ENCODE peak calls at places on chromosomes 12 and 14, in five cellular contexts. D, B, V, O and P are unnamed samples.

GRCh38 chr12:50039151-50039835 is 14.0 kb upstream of the RACGAP1 start:
- DNase-seq in D (peak; percentile 94), B (peak; percentile 71), V (peak; percentile 69), O (no peak), P (peak; percentile 96)

GRCh38 chr14:104184911-104185499 is 46.6 kb downstream of the KIF26A start:
- DNase-seq in D (no peak), B (no peak), V (no peak), O (no peak), P (no peak)

GRCh38 chr12:6062427-6063378 is 61.8 kb downstream of the VWF start:
- DNase-seq in D (peak; percentile 43), B (no peak), V (peak; percentile 24), O (no peak), P (peak; percentile 73)

GRCh38 chr12:52415870-52416750 is 10.0 kb upstream of the KRT82 start:
- DNase-seq in D (no peak), B (no peak), V (no peak), O (no peak), P (no peak)

GRCh38 chr12:67705394-67706370 is 57.1 kb downstream of the DYRK2 start:
- DNase-seq in D (no peak), B (no peak), V (no peak), O (no peak), P (no peak)

GRCh38 chr12:55926738-55927587 is 731 bp downstream of the PYM1 start:
- DNase-seq in D (peak; percentile 97), B (peak; percentile 89), V (peak; percentile 90), O (peak; percentile 81), P (peak; percentile 96)

GRCh38 chr14:104341532-104342434 is 203.4 kb downstream of the KIF26A start:
- DNase-seq in D (peak; percentile 57), B (peak; percentile 88), V (peak; percentile 64), O (no peak), P (peak; percentile 95)

GRCh38 chr14:59454131-59454530 is 11.0 kb downstream of the GPR135 start:
- DNase-seq in D (no peak), B (no peak), V (no peak), O (no peak), P (no peak)

GRCh38 chr12:132525833-132526455 is 36.0 kb downstream of the FBRSL1 start:
- DNase-seq in D (no peak), B (no peak), V (no peak), O (no peak), P (peak; percentile 64)

GRCh38 chr12:88538250-88538649 is 42.0 kb downstream of the KITLG start:
- DNase-seq in D (no peak), B (no peak), V (no peak), O (no peak), P (no peak)

GRCh38 chr14:99570542-99571302 is 33.3 kb downstream of the CCDC85C start:
- DNase-seq in D (no peak), B (no peak), V (no peak), O (no peak), P (peak; percentile 83)

GRCh38 chr14:66508846-66509621 is 1.1 kb downstream of the GPHN start:
- DNase-seq in D (peak; percentile 43), B (no peak), V (no peak), O (peak; percentile 55), P (peak; percentile 55)

GRCh38 chr14:100037351-100037750 is 27.9 kb upstream of the EVL start:
- DNase-seq in D (no peak), B (no peak), V (no peak), O (no peak), P (no peak)

GRCh38 chr14:61934385-61934784 is 172.2 kb downstream of the SNAPC1 start:
- DNase-seq in D (no peak), B (no peak), V (no peak), O (no peak), P (no peak)

GRCh38 chr12:131218291-131219172 is 264.8 kb downstream of the ADGRD1 start:
- DNase-seq in D (no peak), B (no peak), V (no peak), O (no peak), P (peak; percentile 61)

GRCh38 chr14:68217891-68218290 is 398.3 kb downstream of the RAD51B start:
- DNase-seq in D (no peak), B (no peak), V (no peak), O (no peak), P (no peak)

GRCh38 chr12:47088021-47088944 is 8.5 kb upstream of the AMIGO2 start:
- DNase-seq in D (no peak), B (no peak), V (peak; percentile 53), O (no peak), P (no peak)

GRCh38 chr14:100131181-100131580 is 28.3 kb downstream of the DEGS2 start:
- DNase-seq in D (no peak), B (no peak), V (peak; percentile 62), O (no peak), P (peak; percentile 53)

GRCh38 chr12:56385873-56386272 is 23.2 kb upstream of the APOF start:
- DNase-seq in D (peak; percentile 65), B (peak; percentile 3), V (no peak), O (no peak), P (no peak)

GRCh38 chr14:24356208-24356607 is 11.8 kb upstream of the NFATC4 start:
- DNase-seq in D (no peak), B (no peak), V (no peak), O (no peak), P (no peak)

GRCh38 chr12:68305278-68305677 is 26.9 kb downstream of the MDM1 start:
- DNase-seq in D (no peak), B (no peak), V (no peak), O (peak; percentile 39), P (no peak)

GRCh38 chr12:15163577-15163976 is 57.6 kb downstream of the RERG start:
- DNase-seq in D (no peak), B (no peak), V (no peak), O (no peak), P (no peak)

GRCh38 chr12:27424631-27425230 is 21.8 kb upstream of the SMCO2 start:
- DNase-seq in D (peak; percentile 24), B (peak; percentile 49), V (peak; percentile 45), O (no peak), P (peak; percentile 68)

GRCh38 chr14:43285575-43285974 is 1221.5 kb downstream of the FSCB start:
- DNase-seq in D (no peak), B (no peak), V (no peak), O (no peak), P (no peak)

GRCh38 chr14:31510222-31510621 is 22.4 kb upstream of the GPR33 start:
- DNase-seq in D (peak; percentile 9), B (peak; percentile 27), V (peak; percentile 48), O (no peak), P (peak; percentile 46)

GRCh38 chr14:52871606-52872005 is 79.2 kb downstream of the FERMT2 start:
- DNase-seq in D (no peak), B (no peak), V (no peak), O (no peak), P (no peak)

GRCh38 chr12:122874081-122874480 is 21.8 kb downstream of the VPS37B start:
- DNase-seq in D (no peak), B (no peak), V (no peak), O (no peak), P (peak; percentile 64)
- TF ChIP-seq REST in D (no peak), B (no peak), V (no peak), O (no peak), P (no peak)

GRCh38 chr12:12445165-12445881 is 88.4 kb downstream of the BORCS5 start:
- DNase-seq in D (no peak), B (no peak), V (no peak), O (no peak), P (no peak)
- TF ChIP-seq EZH2 in D (no peak), B (no peak), V (no peak), O (no peak), P (no peak)

DNA sequence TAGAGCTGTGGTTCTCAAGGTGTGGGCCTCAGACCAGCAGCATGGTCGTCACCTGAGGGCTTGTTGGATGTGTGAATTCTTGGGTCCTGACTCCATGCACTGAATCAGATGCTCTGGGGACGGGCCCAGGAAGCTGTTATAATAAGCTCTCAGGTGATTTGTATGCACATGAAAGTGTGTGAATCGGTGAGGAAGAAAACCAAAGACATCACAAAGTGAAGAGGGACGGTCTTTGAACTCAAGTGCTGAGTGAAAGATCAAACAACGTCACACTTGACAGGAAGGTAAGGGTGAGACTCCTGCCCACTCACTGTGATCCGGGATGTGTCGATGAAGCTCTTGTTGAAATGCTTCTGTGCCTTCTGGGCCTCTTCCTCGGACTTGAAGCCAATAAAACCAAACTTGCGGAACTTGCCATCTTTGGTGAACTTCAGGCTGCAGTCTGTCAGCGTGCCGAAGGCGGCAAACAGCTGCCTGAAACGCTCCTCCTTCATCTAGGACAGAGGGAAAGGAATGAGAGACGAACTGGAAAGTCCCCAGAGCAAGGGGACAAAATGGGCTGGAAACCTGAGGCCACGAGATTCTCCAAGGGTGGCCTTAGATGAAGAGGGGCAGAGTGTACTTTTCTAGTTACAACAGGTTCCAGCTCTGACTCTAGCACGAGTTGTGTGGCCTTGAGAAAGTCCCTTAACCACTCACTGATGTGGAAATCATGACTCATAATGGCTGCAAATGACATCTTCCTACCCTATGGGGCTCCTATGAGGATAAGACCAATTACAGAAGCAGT is 4.0 kb downstream of the RBM19 start:
- DNase-seq in D (no peak), B (no peak), V (peak; percentile 20), O (peak; percentile 71), P (no peak)
- TF ChIP-seq REST in D (no peak), B (no peak), V (no peak), O (no peak), P (no peak)

GRCh38 chr12:13042666-13043230 is 1.4 kb upstream of the FAM234B start:
- DNase-seq in D (no peak), B (no peak), V (no peak), O (no peak), P (no peak)
- TF ChIP-seq EZH2 in D (no peak), B (no peak), V (no peak), O (no peak), P (no peak)